ENCODE peak calls at places on chromosomes 6 and 20, in ten cellular contexts. O is NT2/D1; A is CD8-positive, alpha-beta T cell; B is stimulated activated CD4-positive, alpha-beta T cell treated with anti-CD3 and anti-CD28 coated beads, Interleukin-12 subunit alpha, Interleukin-12 subunit beta, amount 100 ng/mL, for 48 hours; E is HuH-7; J is NCI-H1417; G is Calu3; U is NCI-H1105; V is GM13977; N is KG1. H is an unnamed sample.

GRCh38 chr6:124903797-124904196 is 58.4 kb upstream of the RNF217 start:
- DNase-seq in O (no peak), A (no peak), B (no peak), E (no peak), J (no peak), G (no peak), U (no peak), V (no peak), N (no peak), H (no peak)

GRCh38 chr6:35185971-35186370 is 27.8 kb upstream of the SCUBE3 start:
- DNase-seq in O (no peak), A (no peak), B (no peak), E (no peak), J (no peak), G (no peak), U (no peak), V (no peak), N (no peak), H (no peak)

GRCh38 chr6:120279706-120280105 is 930.1 kb upstream of the MAN1A1 start:
- DNase-seq in O (no peak), A (no peak), B (no peak), E (no peak), J (no peak), G (no peak), U (no peak), V (no peak), N (no peak), H (no peak)

GRCh38 chr6:24307881-24308280 is 50.0 kb downstream of the DCDC2 start:
- DNase-seq in O (no peak), A (no peak), B (no peak), E (no peak), J (no peak), G (no peak), U (no peak), V (no peak), N (no peak), H (no peak)

GRCh38 chr20:35487479-35487878 is 32.1 kb downstream of the CEP250 start:
- DNase-seq in O (no peak), A (no peak), B (no peak), E (no peak), J (no peak), G (no peak), U (no peak), V (no peak), N (no peak), H (no peak)

GRCh38 chr20:17614812-17615644 is 45.2 kb downstream of the DSTN start:
- DNase-seq in O (no peak), A (no peak), B (no peak), E (peak), J (no peak), G (no peak), U (no peak), V (peak), N (no peak), H (no peak)

GRCh38 chr6:37507082-37507481 is 7.4 kb upstream of the CCDC167 start:
- DNase-seq in O (no peak), A (no peak), B (no peak), E (no peak), J (no peak), G (no peak), U (no peak), V (no peak), N (no peak), H (no peak)

GRCh38 chr6:22357724-22358189 is 60.9 kb upstream of the PRL start:
- DNase-seq in O (no peak), A (no peak), B (no peak), E (no peak), J (no peak), G (no peak), U (no peak), V (no peak), N (no peak), H (no peak)

GRCh38 chr6:142872376-142872775 is 72.6 kb downstream of the HIVEP2 start:
- DNase-seq in O (no peak), A (no peak), B (no peak), E (no peak), J (no peak), G (no peak), U (no peak), V (no peak), N (no peak), H (no peak)

GRCh38 chr20:57498425-57499400 is 26.2 kb downstream of the CTCFL start:
- DNase-seq in O (peak), A (peak), B (peak), E (no peak), J (peak), G (peak), U (peak), V (no peak), N (no peak), H (no peak)

GRCh38 chr20:18541741-18542140 is 25.5 kb upstream of the SMIM26 start:
- DNase-seq in O (no peak), A (no peak), B (no peak), E (no peak), J (no peak), G (no peak), U (no peak), V (no peak), N (no peak), H (no peak)

GRCh38 chr6:31794294-31794865 is 1.2 kb downstream of the VARS1 start:
- DNase-seq in O (no peak), A (no peak), B (no peak), E (no peak), J (peak), G (no peak), U (no peak), V (peak), N (no peak), H (no peak)